ENCODE peak calls at places on chromosomes 7 and 10, in five cellular contexts. J, W, S, P and M are unnamed samples. For H3K27me3, the result is how much of the 10 kb centered on the place peaks cover.

GRCh38 chr10:84593546-84593945 is 265.2 kb downstream of the CCSER2 start:
- DNase-seq in J (no peak), W (no peak), S (no peak), P (no peak), M (no peak)

GRCh38 chr7:135499818-135500217 is 10.1 kb downstream of the CNOT4 start:
- DNase-seq in J (no peak), W (no peak), S (no peak), P (no peak), M (peak)

GRCh38 chr10:117271427-117271826 is 30.5 kb downstream of the SLC18A2 start:
- DNase-seq in J (peak), W (no peak), S (peak), P (no peak), M (no peak)

GRCh38 chr7:150970424-150970823 is 7.7 kb downstream of the KCNH2 start:
- DNase-seq in J (no peak), W (no peak), S (no peak), P (peak), M (no peak)

GRCh38 chr7:104136981-104137380 is 70.8 kb downstream of the ORC5 start:
- DNase-seq in J (no peak), W (no peak), S (no peak), P (no peak), M (no peak)

GRCh38 chr10:12350925-12351324 is 1.6 kb downstream of the CAMK1D start:
- DNase-seq in J (no peak), W (no peak), S (no peak), P (no peak), M (no peak)

GRCh38 chr10:20494474-20494873 is 402.6 kb downstream of the NEBL start:
- DNase-seq in J (peak), W (no peak), S (peak), P (no peak), M (no peak)

GRCh38 chr10:78746178-78746763 is 322.5 kb upstream of the ZMIZ1 start:
- DNase-seq in J (no peak), W (no peak), S (no peak), P (no peak), M (no peak)

GRCh38 chr7:151008143-151008510 is 16.2 kb downstream of the ATG9B start:
- DNase-seq in J (no peak), W (no peak), S (no peak), P (no peak), M (peak)

GRCh38 chr10:11441151-11441535 is 170.3 kb downstream of the USP6NL start:
- DNase-seq in J (no peak), W (no peak), S (no peak), P (no peak), M (no peak)

GRCh38 chr7:34222722-34223121 is 317.4 kb downstream of the BMPER start:
- DNase-seq in J (no peak), W (no peak), S (no peak), P (no peak), M (no peak)

GRCh38 chr10:121608669-121609190 is 10.5 kb upstream of the FGFR2 start:
- DNase-seq in J (no peak), W (no peak), S (no peak), P (peak), M (peak)

GRCh38 chr7:16934947-16935742 is 53.4 kb upstream of the AGR3 start:
- DNase-seq in J (peak), W (no peak), S (peak), P (no peak), M (no peak)

GRCh38 chr7:25181537-25181936 is 46.7 kb downstream of the NPVF start:
- DNase-seq in J (no peak), W (no peak), S (no peak), P (no peak), M (no peak)

GRCh38 chr7:77338260-77338659 is 77.9 kb downstream of the GSAP start:
- DNase-seq in J (no peak), W (no peak), S (no peak), P (no peak), M (no peak)

GRCh38 chr10:58696736-58697135 is 184.1 kb downstream of the BICC1 start:
- DNase-seq in J (no peak), W (no peak), S (peak), P (no peak), M (peak)

GRCh38 chr7:64883113-64883905 is 19.8 kb upstream of the ZNF273 start:
- DNase-seq in J (no peak), W (no peak), S (no peak), P (peak), M (no peak)

GRCh38 chr10:75356484-75356883 is 45.1 kb downstream of the ZNF503 start:
- DNase-seq in J (no peak), W (no peak), S (no peak), P (no peak), M (no peak)

DNA sequence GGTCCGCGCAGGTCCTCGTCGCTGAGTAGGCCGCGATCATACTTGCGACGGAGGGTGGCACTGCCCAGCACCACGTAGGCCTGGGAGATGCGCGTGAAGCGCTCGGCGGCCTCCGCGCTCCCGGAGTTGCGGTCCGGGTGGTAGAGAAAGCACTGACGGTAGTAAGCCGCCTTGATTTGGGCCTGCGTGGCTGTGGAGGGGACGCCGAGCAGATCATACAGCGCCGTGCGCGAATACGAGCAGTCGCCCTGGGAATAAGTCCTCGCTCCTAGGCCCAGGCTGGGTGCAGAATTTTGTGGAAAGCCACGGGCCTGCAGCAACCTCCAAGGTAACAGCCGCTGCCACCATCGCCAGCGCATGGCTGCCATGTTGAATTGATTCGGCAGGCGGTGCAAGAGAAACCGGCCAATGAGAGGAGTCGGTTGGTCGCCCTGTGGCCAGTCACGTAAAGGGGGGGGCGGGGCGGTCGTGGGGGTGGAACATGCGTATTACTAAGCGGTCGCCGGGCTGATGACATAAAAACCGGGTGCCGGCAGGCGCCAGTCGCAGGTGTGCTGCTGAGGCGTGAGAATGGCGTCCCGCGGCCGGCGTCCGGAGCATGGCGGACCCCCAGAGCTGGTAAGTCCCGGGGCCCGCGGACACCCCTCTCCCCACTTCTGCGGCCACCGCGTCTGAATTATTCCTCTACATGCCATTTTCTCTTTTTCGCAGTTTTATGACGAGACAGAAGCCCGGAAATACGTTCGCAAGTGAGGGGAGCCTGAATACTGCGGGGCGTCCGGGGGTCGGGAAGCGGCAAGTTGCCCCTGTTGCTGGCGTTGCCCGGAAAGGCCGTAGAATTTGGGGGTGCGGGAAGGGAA is at the start of the genes BUD23 and DNAJC30:
- DNase-seq in J (peak), W (peak), S (peak), P (peak), M (peak)
- TF ChIP-seq CTCF in J (no peak), W (no peak), S (no peak), P (no peak), M (no peak)

GRCh38 chr10:70523044-70523443 is 44.5 kb downstream of the PALD1 start:
- DNase-seq in J (no peak), W (no peak), S (no peak), P (peak), M (no peak)
- H3K27me3 ChIP-seq in J (under half), W (under half), S (under half), P (under half), M (under half)

DNA sequence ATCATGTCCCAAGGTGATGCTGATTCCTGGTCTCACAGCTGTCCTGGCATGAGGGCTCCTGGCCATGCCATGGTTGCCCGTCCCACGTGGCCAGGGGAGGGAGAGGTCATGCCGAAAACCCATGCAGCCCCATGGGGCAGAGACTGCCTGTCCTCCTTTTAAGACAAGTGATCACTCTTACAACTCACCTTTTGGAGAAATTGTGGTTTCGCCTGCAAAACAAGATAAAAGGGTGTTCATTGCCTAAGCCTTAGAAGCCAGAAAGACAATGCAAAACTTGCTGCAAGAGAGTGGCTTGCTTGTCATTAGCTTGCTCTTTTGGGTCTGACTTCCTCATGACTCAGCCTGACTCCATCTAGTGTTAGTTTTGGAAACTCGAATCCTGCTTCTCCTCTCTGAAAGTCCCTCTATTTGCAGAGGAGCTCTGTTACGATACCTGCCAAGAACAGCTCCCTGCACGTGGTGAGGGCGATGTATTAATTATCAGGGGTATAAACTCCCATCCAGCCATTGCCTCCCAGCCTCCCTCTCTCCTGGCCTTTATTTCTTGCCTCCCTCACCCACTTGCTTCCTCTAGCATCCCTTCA is 26.7 kb downstream of the TMEM273 start:
- DNase-seq in J (no peak), W (no peak), S (peak), P (no peak), M (peak)
- TF ChIP-seq CTCF in J (peak), W (peak), S (peak), P (peak), M (peak)

GRCh38 chr7:155488483-155489127 is 30.7 kb downstream of the EN2 start:
- DNase-seq in J (no peak), W (no peak), S (no peak), P (no peak), M (no peak)

GRCh38 chr7:155489862-155490696 is 32.1 kb downstream of the EN2 start:
- DNase-seq in J (no peak), W (no peak), S (no peak), P (no peak), M (peak)

GRCh38 chr7:155489158-155489840 is 31.4 kb downstream of the EN2 start:
- DNase-seq in J (no peak), W (no peak), S (no peak), P (no peak), M (no peak)

GRCh38 chr7:155486783-155487508 is 29.0 kb downstream of the EN2 start:
- DNase-seq in J (no peak), W (no peak), S (no peak), P (no peak), M (no peak)

GRCh38 chr7:155487509-155488482 is 29.9 kb downstream of the EN2 start:
- DNase-seq in J (no peak), W (no peak), S (no peak), P (no peak), M (no peak)
- H3K27me3 ChIP-seq in J (under half), W (under half), S (under half), P (half or more), M (half or more)

DNA sequence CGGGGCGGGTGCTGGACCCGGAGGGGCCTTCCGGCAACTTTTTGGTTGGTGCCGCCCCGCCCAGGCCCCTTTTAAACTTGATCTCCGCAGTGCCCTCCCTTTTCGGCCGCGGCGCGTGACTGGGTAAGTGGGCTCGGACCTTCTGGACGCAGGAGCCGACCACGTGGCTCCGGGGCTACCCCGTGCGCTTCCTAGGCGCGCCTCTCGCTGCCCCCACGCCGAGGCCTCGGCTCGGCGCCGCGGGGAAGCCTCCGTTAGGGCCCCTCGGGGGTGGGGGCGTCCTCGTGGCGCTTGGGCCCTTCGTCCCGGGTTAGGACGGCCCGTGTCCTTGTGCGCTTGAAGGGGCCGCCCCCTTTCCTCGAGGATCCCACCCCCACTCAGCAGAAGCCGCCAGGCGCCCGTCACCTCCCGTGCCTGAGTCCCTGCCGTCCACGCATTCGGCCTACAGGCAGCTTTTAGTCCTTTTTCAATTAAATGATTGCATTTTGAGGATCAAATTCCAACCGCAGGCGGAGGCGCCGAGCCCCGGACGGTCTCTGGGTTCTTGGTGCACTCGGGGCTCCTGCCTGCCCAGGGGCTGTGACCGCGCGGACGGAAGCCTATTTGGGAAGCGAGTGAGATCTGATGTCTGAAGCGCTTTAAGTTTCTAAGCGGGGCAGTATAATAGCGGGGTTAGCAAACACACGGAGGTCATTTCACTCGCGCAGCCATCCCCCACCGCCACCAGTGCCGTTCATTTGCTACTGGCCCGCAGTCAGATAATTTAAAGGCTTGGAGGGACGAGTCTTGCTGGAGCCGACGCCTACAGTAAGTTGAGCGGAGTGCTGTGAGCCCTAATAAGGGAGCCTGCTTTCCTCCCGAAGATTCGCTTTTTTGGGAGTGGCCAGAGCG is 31.8 kb upstream of the TOMM7 start:
- DNase-seq in J (peak), W (no peak), S (peak), P (peak), M (peak)
- TF ChIP-seq CTCF in J (peak), W (no peak), S (no peak), P (peak), M (peak)

DNA sequence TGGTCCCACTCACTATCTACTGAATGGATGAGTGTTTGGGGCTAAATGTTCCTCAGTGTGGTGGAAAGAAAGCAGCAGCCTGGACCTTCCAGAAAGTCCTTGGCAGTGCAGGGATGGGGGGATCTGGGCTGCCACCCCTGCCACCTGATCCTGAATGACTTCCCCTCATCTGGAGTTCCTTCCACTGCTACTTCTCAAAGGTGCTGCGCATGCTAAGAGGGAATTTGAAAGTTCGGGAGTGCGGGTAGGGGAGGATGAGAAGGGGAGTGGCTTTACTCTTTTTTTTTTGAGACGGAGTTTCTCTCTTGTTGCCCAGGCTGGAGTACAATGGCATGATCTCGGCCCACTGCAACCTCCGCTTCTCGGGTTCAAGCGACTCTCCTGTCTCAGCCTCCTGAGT is 1.4 kb downstream of the KLRG2 start:
- DNase-seq in J (no peak), W (no peak), S (no peak), P (no peak), M (no peak)
- H3K27me3 ChIP-seq in J (under half), W (half or more), S (under half), P (half or more), M (half or more)

GRCh38 chr10:97563337-97563736 is 9.2 kb upstream of the ANKRD2 start:
- DNase-seq in J (no peak), W (no peak), S (no peak), P (no peak), M (no peak)

GRCh38 chr10:97567891-97568290 is 4.7 kb upstream of the ANKRD2 start:
- DNase-seq in J (no peak), W (no peak), S (no peak), P (no peak), M (no peak)

GRCh38 chr10:97564776-97565175 is 7.8 kb upstream of the ANKRD2 start:
- DNase-seq in J (no peak), W (no peak), S (peak), P (no peak), M (no peak)

GRCh38 chr10:97570146-97570788 is 2.3 kb upstream of the ANKRD2 start:
- DNase-seq in J (no peak), W (no peak), S (no peak), P (no peak), M (no peak)

DNA sequence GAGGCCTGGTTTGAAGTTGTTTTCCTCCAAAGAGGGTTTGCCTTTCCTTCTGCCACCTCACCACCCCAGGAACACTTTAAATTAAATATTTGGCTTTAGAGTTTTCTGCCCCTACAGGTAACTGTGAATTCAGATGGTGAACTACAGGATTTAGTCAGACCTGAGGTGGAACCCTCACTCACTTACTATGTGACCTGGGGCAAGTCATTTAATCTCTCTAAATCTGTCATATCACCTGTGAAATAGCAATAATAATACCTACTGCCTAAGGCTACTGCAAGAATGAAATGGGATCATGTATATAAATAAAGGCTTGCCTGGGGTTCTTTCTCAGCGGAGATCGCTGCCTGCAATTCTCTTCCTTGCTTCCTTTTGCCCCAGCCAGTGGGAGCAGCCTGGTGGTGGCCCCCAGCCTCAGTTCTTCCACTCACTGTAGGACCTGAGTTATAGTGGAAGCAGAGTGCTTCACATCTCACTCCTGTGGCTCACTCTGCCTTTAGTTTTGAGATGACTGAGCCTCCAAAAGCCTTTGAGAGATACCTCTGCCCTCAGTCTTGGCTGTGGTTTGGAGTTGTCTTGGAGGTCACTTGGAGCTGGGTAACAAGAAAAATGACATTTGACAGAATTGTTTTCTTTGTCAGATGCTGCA is 6.1 kb upstream of the ANKRD2 start:
- DNase-seq in J (no peak), W (no peak), S (no peak), P (no peak), M (no peak)
- TF ChIP-seq CTCF in J (peak), W (no peak), S (no peak), P (no peak), M (no peak)

DNA sequence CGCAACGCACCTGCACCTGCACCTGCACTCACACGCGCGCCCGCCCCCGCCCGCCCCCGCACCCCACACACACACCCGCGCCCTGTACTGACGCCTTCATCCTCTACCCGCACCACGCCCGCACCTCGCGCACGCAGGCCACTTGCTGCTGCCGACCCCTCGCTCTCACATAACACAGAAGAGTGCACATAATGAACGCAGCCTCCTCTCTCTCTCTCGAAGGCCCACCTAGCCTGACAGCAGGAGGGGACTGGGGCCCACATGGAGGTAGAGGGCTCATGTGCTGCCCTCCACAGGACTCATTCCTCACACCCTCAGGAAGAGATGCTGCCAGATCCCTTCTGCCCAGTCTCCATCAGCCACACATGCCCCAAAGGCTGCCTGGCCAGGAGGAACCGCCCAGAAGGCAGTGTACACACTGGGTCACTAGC is 432 bp upstream of the CAMK2B start:
- DNase-seq in J (no peak), W (no peak), S (no peak), P (no peak), M (peak)
- H3K27me3 ChIP-seq in J (under half), W (under half), S (under half), P (under half), M (half or more)

DNA sequence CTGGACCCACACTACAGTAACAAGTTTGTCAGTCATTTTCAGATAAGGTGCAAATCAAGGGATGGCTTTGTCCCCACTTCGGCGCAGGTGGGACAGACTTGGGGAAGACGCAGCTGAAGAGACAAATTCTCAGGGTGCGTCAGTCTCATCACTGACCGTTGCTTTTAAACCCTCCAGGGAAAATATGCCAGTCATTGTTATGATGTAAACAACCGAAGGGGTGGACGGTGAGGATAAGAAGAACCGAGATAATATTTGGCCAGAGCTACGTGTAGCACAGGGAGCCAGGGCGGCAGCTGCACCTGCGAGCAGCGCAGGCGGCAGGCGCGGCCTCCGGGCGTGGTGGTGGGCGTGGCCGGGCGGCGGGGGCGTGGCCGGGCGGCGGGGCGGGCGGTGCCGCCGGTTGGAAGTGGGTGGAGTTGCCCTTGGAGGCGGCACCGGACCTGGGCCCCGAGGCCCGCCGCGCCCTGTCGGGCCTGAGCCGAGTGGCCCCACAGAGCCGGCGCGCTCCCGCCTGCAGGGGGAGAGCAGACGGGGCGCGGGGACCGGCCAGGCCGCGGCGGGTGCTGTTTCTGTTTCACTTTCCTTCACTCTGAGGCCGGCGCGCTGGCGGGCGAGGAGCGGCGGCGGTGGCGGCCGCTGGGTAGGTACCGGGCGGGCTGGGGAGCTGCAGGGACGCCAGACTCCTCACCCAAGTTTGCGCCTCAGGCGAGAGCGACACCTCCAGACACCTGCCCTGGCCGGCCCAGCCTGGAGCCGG is at the start of gene PCGF5:
- DNase-seq in J (peak), W (peak), S (peak), P (peak), M (peak)
- TF ChIP-seq CTCF in J (peak), W (peak), S (peak), P (peak), M (peak)